ENCODE peak calls at places on chromosomes 1 and 21, in eight cellular contexts. U is fibroblast of lung, Q is hepatocyte, W is mammary epithelial cell, A is cardiac muscle cell, D is astrocyte of the spinal cord, I is astrocyte of the cerebellum, T is brain microvascular endothelial cell. N is an unnamed sample.

GRCh38 chr1:58456470-58456869 is 90.1 kb downstream of the OMA1 start:
- DNase-seq in A (no peak), I (no peak), U (peak; percentile 92), W (no peak), D (no peak), T (no peak), Q (no peak), N (no peak)

GRCh38 chr1:219554109-219554508 is 58.8 kb downstream of the ZC3H11B start:
- DNase-seq in Q (no peak), W (no peak), A (peak; percentile 26), U (no peak), T (no peak), D (no peak), I (no peak), N (no peak)

GRCh38 chr1:6505367-6506209 is 14.1 kb upstream of the PLEKHG5 start:
- DNase-seq in A (no peak), W (no peak), Q (no peak), D (no peak), I (no peak), U (no peak), T (no peak), N (no peak)

GRCh38 chr21:42878678-42878992 is 704 bp downstream of the WDR4 start:
- DNase-seq in U (no peak), T (peak; percentile 1), D (no peak), Q (no peak), A (no peak), W (no peak), I (no peak), N (no peak)

GRCh38 chr1:39701092-39701460 is 9.8 kb upstream of the HPCAL4 start:
- DNase-seq in T (peak; percentile 82), W (no peak), Q (peak; percentile 52), D (peak; percentile 46), U (peak; percentile 75), A (peak; percentile 93), I (peak; percentile 35), N (no peak)

GRCh38 chr1:245585252-245585959 is 430.6 kb downstream of the KIF26B start:
- DNase-seq in W (peak; percentile 82), I (peak; percentile 57), Q (peak; percentile 71), D (peak; percentile 87), A (peak; percentile 72), T (peak; percentile 69), U (peak; percentile 96), N (no peak)

GRCh38 chr1:44807364-44808062 is 362 bp upstream of the DYNLT4 start:
- DNase-seq in Q (peak; percentile 95), W (peak; percentile 99), A (peak; percentile 100), D (peak; percentile 100), T (peak; percentile 99), U (peak; percentile 100), I (peak; percentile 99), N (peak; percentile 99)

GRCh38 chr1:45009296-45009865 is 1.7 kb downstream of the HECTD3 start:
- DNase-seq in U (no peak), T (no peak), W (no peak), I (no peak), D (no peak), A (no peak), Q (no peak), N (no peak)

GRCh38 chr1:72075411-72075810 is 206.9 kb downstream of the NEGR1 start:
- DNase-seq in Q (no peak), T (no peak), A (no peak), W (no peak), U (no peak), I (no peak), D (no peak), N (no peak)

GRCh38 chr1:15033264-15033663 is 120.3 kb upstream of the TMEM51 start:
- DNase-seq in U (peak; percentile 75), A (peak; percentile 76), D (peak; percentile 37), I (peak; percentile 15), Q (no peak), T (peak; percentile 66), W (peak; percentile 14), N (no peak)

GRCh38 chr1:186775881-186776560 is 52.7 kb upstream of the PLA2G4A start:
- DNase-seq in I (no peak), U (peak; percentile 21), A (no peak), T (no peak), W (peak; percentile 22), Q (no peak), D (no peak), N (no peak)

GRCh38 chr1:231973840-231974239 is 347.2 kb downstream of the DISC1 start:
- DNase-seq in D (peak; percentile 16), A (peak; percentile 30), I (no peak), Q (no peak), W (peak; percentile 24), T (no peak), U (peak; percentile 65), N (no peak)

GRCh38 chr1:85349224-85349623 is 72.8 kb upstream of the BCL10 start:
- DNase-seq in W (no peak), I (no peak), A (no peak), T (no peak), Q (no peak), U (no peak), D (no peak), N (no peak)

GRCh38 chr21:33124879-33125278 is 54.9 kb downstream of the OLIG1 start:
- DNase-seq in A (no peak), Q (no peak), T (no peak), W (no peak), D (no peak), I (no peak), U (no peak), N (no peak)

GRCh38 chr21:33126569-33126968 is 56.6 kb downstream of the OLIG1 start:
- DNase-seq in U (no peak), T (no peak), I (no peak), D (no peak), A (no peak), Q (no peak), W (no peak), N (no peak)

GRCh38 chr21:33125981-33126380 is 56.0 kb downstream of the OLIG1 start:
- DNase-seq in A (no peak), U (no peak), D (no peak), W (no peak), Q (no peak), T (no peak), I (no peak), N (no peak)

GRCh38 chr21:33128538-33128937 is 58.6 kb downstream of the OLIG1 start:
- DNase-seq in W (no peak), Q (no peak), D (no peak), T (no peak), U (no peak), A (no peak), I (no peak), N (no peak)

GRCh38 chr21:33127154-33127893 is 57.4 kb downstream of the OLIG1 start:
- DNase-seq in U (peak; percentile 44), D (peak; percentile 67), W (peak; percentile 44), Q (peak; percentile 84), T (peak; percentile 47), A (peak; percentile 72), I (peak; percentile 37), N (peak; percentile 63)
- H3K4me3 ChIP-seq in U (peak overlapping the region; percentile 29), D (peak overlapping the region; percentile 13), W (no peak overlapping the region), Q (peak overlapping the region; percentile 3), T (peak overlapping the region; percentile 32), A (no peak overlapping the region), I (peak overlapping the region; percentile 23), N (peak overlapping the region; percentile 28)

DNA sequence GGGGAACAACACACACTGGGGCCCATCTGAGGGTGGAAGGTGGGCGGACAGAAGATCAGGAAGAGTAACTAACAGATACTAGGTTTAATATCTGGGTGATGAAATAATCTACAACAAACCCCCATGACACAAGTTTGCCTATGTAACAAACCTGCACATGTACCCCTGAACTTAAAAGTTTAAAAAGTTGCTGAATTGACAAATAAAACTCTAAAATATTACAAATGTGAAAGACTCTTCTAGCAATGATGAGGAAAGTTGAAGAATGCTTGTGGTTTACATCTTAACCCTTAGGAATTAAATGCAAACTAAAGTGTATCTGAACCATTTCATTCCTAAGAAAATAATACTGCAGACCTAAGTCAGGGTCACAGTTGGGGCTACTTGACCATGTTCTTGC is 525.6 kb upstream of the CAMK1G start:
- DNase-seq in W (no peak), D (no peak), U (no peak), T (no peak), I (no peak), Q (no peak), A (no peak), N (no peak)
- TF ChIP-seq CTCF in W (no peak), D (no peak), U (no peak), T (no peak), I (no peak), Q (no peak), A (no peak), N (no peak)

GRCh38 chr1:35499652-35500176 is 57.5 kb downstream of the KIAA0319L start:
- DNase-seq in U (peak; percentile 6), A (no peak), D (no peak), I (no peak), Q (peak; percentile 24), T (no peak), W (no peak), N (no peak)
- H3K4me3 ChIP-seq in U (no peak overlapping the region), A (no peak overlapping the region), D (no peak overlapping the region), I (no peak overlapping the region), Q (no peak overlapping the region), T (no peak overlapping the region), W (no peak overlapping the region), N (no peak overlapping the region)

GRCh38 chr1:97136971-97137370 is 415.4 kb downstream of the PTBP2 start:
- DNase-seq in D (no peak), W (no peak), T (no peak), I (no peak), A (no peak), Q (no peak), U (no peak), N (no peak)

GRCh38 chr1:97137862-97138514 is 416.4 kb downstream of the PTBP2 start:
- DNase-seq in U (peak; percentile 71), T (peak; percentile 79), W (peak; percentile 42), A (peak; percentile 89), D (peak; percentile 87), Q (peak; percentile 70), I (peak; percentile 42), N (no peak)

GRCh38 chr1:97139512-97139911 is 417.9 kb downstream of the PTBP2 start:
- DNase-seq in I (peak; percentile 33), D (peak; percentile 35), T (no peak), U (peak; percentile 82), A (peak; percentile 40), Q (no peak), W (peak; percentile 5), N (no peak)

GRCh38 chr1:97135972-97136371 is 414.4 kb downstream of the PTBP2 start:
- DNase-seq in U (no peak), W (no peak), A (no peak), T (no peak), I (no peak), D (no peak), Q (no peak), N (no peak)

DNA sequence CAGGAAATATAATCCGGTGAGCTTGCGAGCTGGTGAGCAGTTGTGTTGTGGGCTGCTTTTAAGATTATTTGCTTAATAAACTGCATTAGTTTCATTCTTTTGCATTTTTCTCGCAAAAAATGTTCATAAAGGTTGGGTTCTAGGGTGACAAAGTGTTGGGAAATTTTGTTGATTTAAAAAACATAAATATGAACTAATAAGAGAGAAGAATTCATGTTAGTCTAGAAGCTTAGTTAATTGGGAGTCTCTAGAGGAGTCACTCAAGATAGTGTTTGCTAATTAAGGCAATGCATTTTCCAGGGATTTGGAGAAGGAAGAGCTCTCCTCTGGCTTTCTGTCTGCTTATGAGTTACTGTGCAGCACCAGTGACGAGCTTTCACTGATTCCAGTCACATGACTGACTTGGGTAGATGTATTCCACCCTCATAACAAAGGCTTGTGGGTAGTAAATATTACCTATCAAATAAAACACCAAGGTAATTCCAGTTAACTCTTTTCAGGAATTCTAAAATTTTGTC is 417.0 kb downstream of the PTBP2 start:
- DNase-seq in Q (no peak), A (peak; percentile 8), U (no peak), T (no peak), D (no peak), W (no peak), I (no peak), N (no peak)
- TF ChIP-seq CTCF in Q (no peak), A (no peak), U (no peak), T (no peak), D (no peak), W (no peak), I (no peak), N (no peak)

N was measured in lower lobe of right lung.